ENCODE peak calls at places on chromosomes 12 and 14, in six cellular contexts. One of them, this sample, is unnamed.

GRCh38 chr14:76759589-76759988 is 1.7 kb upstream of the VASH1 start:
- DNase-seq in hepatic stellate cell: no peak
- DNase-seq in NCI-H1436: no peak
- DNase-seq in skeletal muscle cell: no peak
- DNase-seq in GM13977: no peak
- DNase-seq in H4: no peak
- DNase-seq in this sample: no peak

GRCh38 chr12:22518067-22518719 is 26.1 kb downstream of the C2CD5 start:
- DNase-seq in NCI-H1436: no peak
- DNase-seq in GM13977: no peak
- DNase-seq in H4: no peak
- DNase-seq in skeletal muscle cell: peak; percentile 22
- DNase-seq in hepatic stellate cell: no peak
- DNase-seq in this sample: peak; percentile 15

GRCh38 chr14:91415794-91416743 is 1.6 kb downstream of the CCDC88C start:
- DNase-seq in skeletal muscle cell: no peak
- DNase-seq in GM13977: peak; percentile 85
- DNase-seq in H4: no peak
- DNase-seq in hepatic stellate cell: no peak
- DNase-seq in NCI-H1436: peak; percentile 33
- DNase-seq in this sample: no peak

GRCh38 chr14:85279407-85279806 is 250.5 kb upstream of the FLRT2 start:
- DNase-seq in skeletal muscle cell: no peak
- DNase-seq in hepatic stellate cell: no peak
- DNase-seq in H4: no peak
- DNase-seq in GM13977: no peak
- DNase-seq in NCI-H1436: no peak
- DNase-seq in this sample: no peak

GRCh38 chr12:17949558-17950141 is 140.3 kb downstream of the RERGL start:
- DNase-seq in GM13977: no peak
- DNase-seq in H4: no peak
- DNase-seq in skeletal muscle cell: no peak
- DNase-seq in hepatic stellate cell: no peak
- DNase-seq in NCI-H1436: peak; percentile 1
- DNase-seq in this sample: no peak

GRCh38 chr12:102496571-102496970 is 16.2 kb upstream of the IGF1 start:
- DNase-seq in skeletal muscle cell: no peak
- DNase-seq in NCI-H1436: no peak
- DNase-seq in GM13977: no peak
- DNase-seq in H4: no peak
- DNase-seq in hepatic stellate cell: no peak
- DNase-seq in this sample: no peak

GRCh38 chr12:6533653-6534157 is 612 bp upstream of the GAPDH start:
- DNase-seq in hepatic stellate cell: no peak
- DNase-seq in NCI-H1436: peak; percentile 87
- DNase-seq in H4: peak; percentile 94
- DNase-seq in GM13977: peak; percentile 83
- DNase-seq in skeletal muscle cell: no peak
- DNase-seq in this sample: peak; percentile 84

GRCh38 chr14:37622231-37622923 is 26.9 kb downstream of the TTC6 start:
- DNase-seq in skeletal muscle cell: no peak
- DNase-seq in NCI-H1436: no peak
- DNase-seq in hepatic stellate cell: no peak
- DNase-seq in H4: no peak
- DNase-seq in GM13977: no peak
- DNase-seq in this sample: no peak

GRCh38 chr12:89252284-89252683 is 100.0 kb downstream of the DUSP6 start:
- DNase-seq in GM13977: no peak
- DNase-seq in NCI-H1436: no peak
- DNase-seq in hepatic stellate cell: no peak
- DNase-seq in skeletal muscle cell: no peak
- DNase-seq in H4: no peak
- DNase-seq in this sample: peak; percentile 76

GRCh38 chr12:52461693-52462092 is 9.7 kb upstream of the KRT6B start:
- DNase-seq in hepatic stellate cell: no peak
- DNase-seq in NCI-H1436: no peak
- DNase-seq in GM13977: no peak
- DNase-seq in H4: no peak
- DNase-seq in skeletal muscle cell: no peak
- DNase-seq in this sample: no peak

GRCh38 chr12:105057174-105057573 is 27.1 kb downstream of the ALDH1L2 start:
- DNase-seq in hepatic stellate cell: no peak
- DNase-seq in H4: no peak
- DNase-seq in skeletal muscle cell: no peak
- DNase-seq in GM13977: no peak
- DNase-seq in NCI-H1436: no peak
- DNase-seq in this sample: no peak

GRCh38 chr12:117525766-117526165 is 164.3 kb upstream of the NOS1 start:
- DNase-seq in GM13977: no peak
- DNase-seq in NCI-H1436: no peak
- DNase-seq in skeletal muscle cell: no peak
- DNase-seq in hepatic stellate cell: no peak
- DNase-seq in H4: no peak
- DNase-seq in this sample: no peak

GRCh38 chr12:16613199-16613598 is 7.2 kb upstream of the LMO3 start:
- DNase-seq in GM13977: no peak
- DNase-seq in NCI-H1436: no peak
- DNase-seq in hepatic stellate cell: no peak
- DNase-seq in skeletal muscle cell: no peak
- DNase-seq in H4: no peak
- DNase-seq in this sample: peak; percentile 15

GRCh38 chr12:83823386-83824045 is 1089.1 kb downstream of the SLC6A15 start:
- DNase-seq in H4: peak; percentile 79
- DNase-seq in GM13977: peak; percentile 16
- DNase-seq in hepatic stellate cell: no peak
- DNase-seq in skeletal muscle cell: no peak
- DNase-seq in NCI-H1436: no peak
- DNase-seq in this sample: no peak

GRCh38 chr14:68929623-68930307 is 49.3 kb downstream of the ACTN1 start:
- DNase-seq in skeletal muscle cell: no peak
- DNase-seq in H4: no peak
- DNase-seq in hepatic stellate cell: no peak
- DNase-seq in NCI-H1436: no peak
- DNase-seq in GM13977: no peak
- DNase-seq in this sample: no peak

GRCh38 chr14:100533647-100534485 is 53.4 kb downstream of the BEGAIN start:
- DNase-seq in GM13977: peak; percentile 13
- DNase-seq in H4: no peak
- DNase-seq in NCI-H1436: no peak
- DNase-seq in skeletal muscle cell: no peak
- DNase-seq in hepatic stellate cell: no peak
- DNase-seq in this sample: no peak

GRCh38 chr14:33229269-33229924 is 290.7 kb downstream of the NPAS3 start:
- DNase-seq in GM13977: no peak
- DNase-seq in skeletal muscle cell: peak; percentile 25
- DNase-seq in NCI-H1436: no peak
- DNase-seq in hepatic stellate cell: no peak
- DNase-seq in H4: peak; percentile 50
- DNase-seq in this sample: no peak

GRCh38 chr14:88995437-88996198 is 171.2 kb downstream of the TTC8 start:
- DNase-seq in H4: peak; percentile 66
- DNase-seq in skeletal muscle cell: peak; percentile 43
- DNase-seq in GM13977: no peak
- DNase-seq in hepatic stellate cell: no peak
- DNase-seq in NCI-H1436: no peak
- DNase-seq in this sample: peak; percentile 94

GRCh38 chr12:93526786-93527428 is 45.6 kb upstream of the SOCS2 start:
- DNase-seq in GM13977: no peak
- DNase-seq in hepatic stellate cell: peak; percentile 58
- DNase-seq in skeletal muscle cell: peak; percentile 83
- DNase-seq in H4: peak; percentile 85
- DNase-seq in NCI-H1436: no peak
- DNase-seq in this sample: peak; percentile 96

GRCh38 chr14:88323520-88324199 is 591 bp upstream of the KCNK10 start:
- DNase-seq in skeletal muscle cell: no peak
- DNase-seq in GM13977: peak; percentile 89
- DNase-seq in NCI-H1436: no peak
- DNase-seq in H4: no peak
- DNase-seq in hepatic stellate cell: no peak
- DNase-seq in this sample: peak; percentile 1

GRCh38 chr12:106282457-106283097 is 20.0 kb upstream of the TCP11L2 start:
- DNase-seq in H4: peak; percentile 32
- DNase-seq in skeletal muscle cell: no peak
- DNase-seq in hepatic stellate cell: peak; percentile 47
- DNase-seq in NCI-H1436: peak; percentile 28
- DNase-seq in GM13977: peak; percentile 47
- DNase-seq in this sample: peak; percentile 55

GRCh38 chr14:60275932-60276331 is 26.9 kb downstream of the PPM1A start:
- DNase-seq in GM13977: no peak
- DNase-seq in skeletal muscle cell: no peak
- DNase-seq in NCI-H1436: no peak
- DNase-seq in hepatic stellate cell: no peak
- DNase-seq in H4: no peak
- DNase-seq in this sample: no peak

GRCh38 chr12:116980083-116980482 is 69.3 kb downstream of the FBXW8 start:
- DNase-seq in H4: no peak
- DNase-seq in skeletal muscle cell: no peak
- DNase-seq in NCI-H1436: no peak
- DNase-seq in GM13977: no peak
- DNase-seq in hepatic stellate cell: no peak
- DNase-seq in this sample: no peak

GRCh38 chr14:104687601-104688504 is 1.6 kb upstream of the INF2 start:
- DNase-seq in hepatic stellate cell: peak; percentile 86
- DNase-seq in NCI-H1436: no peak
- DNase-seq in skeletal muscle cell: no peak
- DNase-seq in GM13977: no peak
- DNase-seq in H4: peak; percentile 83
- DNase-seq in this sample: no peak

GRCh38 chr12:12116677-12117076 is 45.9 kb downstream of the BCL2L14 start:
- DNase-seq in H4: no peak
- DNase-seq in NCI-H1436: no peak
- DNase-seq in skeletal muscle cell: no peak
- DNase-seq in GM13977: no peak
- DNase-seq in hepatic stellate cell: no peak
- DNase-seq in this sample: no peak

GRCh38 chr14:90276627-90277367 is 20.4 kb downstream of the PSMC1 start:
- DNase-seq in GM13977: no peak
- DNase-seq in H4: no peak
- DNase-seq in skeletal muscle cell: no peak
- DNase-seq in NCI-H1436: no peak
- DNase-seq in hepatic stellate cell: peak; percentile 22
- DNase-seq in this sample: peak; percentile 13

GRCh38 chr14:92785601-92786426 is 8.3 kb upstream of the GOLGA5 start:
- DNase-seq in hepatic stellate cell: peak; percentile 67
- DNase-seq in skeletal muscle cell: peak; percentile 53
- DNase-seq in H4: peak; percentile 72
- DNase-seq in GM13977: no peak
- DNase-seq in NCI-H1436: no peak
- DNase-seq in this sample: peak; percentile 91

GRCh38 chr14:83923836-83924235 is 1606.1 kb upstream of the FLRT2 start:
- DNase-seq in hepatic stellate cell: no peak
- DNase-seq in GM13977: no peak
- DNase-seq in NCI-H1436: no peak
- DNase-seq in skeletal muscle cell: no peak
- DNase-seq in H4: peak; percentile 13
- DNase-seq in this sample: no peak

GRCh38 chr12:111467862-111468245 is 62.1 kb downstream of the SH2B3 start:
- DNase-seq in H4: no peak
- DNase-seq in hepatic stellate cell: no peak
- DNase-seq in NCI-H1436: no peak
- DNase-seq in GM13977: no peak
- DNase-seq in skeletal muscle cell: no peak
- DNase-seq in this sample: peak; percentile 70

GRCh38 chr14:28382460-28383220 is 383.9 kb upstream of the FOXG1 start:
- DNase-seq in H4: peak; percentile 74
- DNase-seq in skeletal muscle cell: peak; percentile 90
- DNase-seq in GM13977: no peak
- DNase-seq in NCI-H1436: no peak
- DNase-seq in hepatic stellate cell: no peak
- DNase-seq in this sample: no peak

This sample was measured in IMR-90.